ENCODE peak calls at places on chromosomes 6 and 20, in five cellular contexts. L, D, E, M and N are unnamed samples.

GRCh38 chr20:40525356-40525755 is 163.7 kb downstream of the MAFB start:
- DNase-seq in M (no peak), E (no peak), L (no peak), D (no peak), N (no peak)

GRCh38 chr6:158706369-158706982 is 56.6 kb downstream of the SYTL3 start:
- DNase-seq in D (peak; percentile 68), E (peak; percentile 59), M (no peak), L (no peak), N (no peak)

GRCh38 chr20:32465092-32465900 is 107.2 kb downstream of the ASXL1 start:
- DNase-seq in D (peak; percentile 64), L (peak; percentile 67), M (no peak), E (no peak), N (no peak)

GRCh38 chr20:48826883-48827771 is 672 bp downstream of the PREX1 start:
- DNase-seq in L (no peak), E (peak; percentile 63), D (no peak), M (no peak), N (no peak)

GRCh38 chr6:26205625-26206574 is 118.7 kb downstream of the HFE start:
- DNase-seq in L (peak; percentile 41), M (no peak), E (no peak), D (no peak), N (no peak)

GRCh38 chr20:23255106-23255505 is 95.5 kb upstream of the NXT1 start:
- DNase-seq in D (no peak), L (no peak), M (no peak), E (no peak), N (no peak)

GRCh38 chr20:10560681-10561080 is 113.1 kb downstream of the JAG1 start:
- DNase-seq in D (no peak), L (no peak), E (no peak), M (no peak), N (no peak)

GRCh38 chr20:53513168-53513488 is 80.5 kb downstream of the ZNF217 start:
- DNase-seq in D (no peak), E (no peak), L (no peak), M (no peak), N (no peak)

GRCh38 chr6:131954775-131955107 is 3.6 kb upstream of the CCN2 start:
- DNase-seq in D (peak; percentile 26), E (peak; percentile 65), L (peak; percentile 68), M (no peak), N (no peak)

GRCh38 chr20:60050193-60050960 is 92.2 kb downstream of the CDH26 start:
- DNase-seq in D (no peak), E (no peak), M (no peak), L (no peak), N (peak; percentile 54)

GRCh38 chr6:169709293-169709692 is 7.4 kb downstream of the C6orf120 start:
- DNase-seq in M (no peak), D (no peak), E (no peak), L (no peak), N (no peak)

GRCh38 chr6:20583447-20583806 is 49.2 kb downstream of the CDKAL1 start:
- DNase-seq in E (no peak), M (no peak), D (no peak), L (no peak), N (no peak)

GRCh38 chr20:25006431-25007167 is 14.0 kb upstream of the APMAP start:
- DNase-seq in E (no peak), D (no peak), M (no peak), L (peak; percentile 13), N (no peak)

GRCh38 chr6:3850451-3851203 is 1.5 kb downstream of the FAM50B start:
- DNase-seq in E (no peak), D (no peak), L (no peak), M (no peak), N (no peak)

GRCh38 chr20:3203315-3204123 is 963 bp downstream of the DDRGK1 start:
- DNase-seq in E (no peak), M (no peak), D (no peak), L (no peak), N (no peak)

GRCh38 chr6:157228421-157229218 is 94.7 kb downstream of the TMEM242 start:
- DNase-seq in M (no peak), D (no peak), L (no peak), E (no peak), N (no peak)

GRCh38 chr6:7145269-7146078 is 37.7 kb downstream of the RREB1 start:
- DNase-seq in M (no peak), E (no peak), L (peak; percentile 56), D (no peak), N (no peak)

GRCh38 chr20:10217517-10218410 is 866 bp upstream of the SNAP25 start:
- DNase-seq in D (no peak), M (no peak), E (peak; percentile 70), L (peak; percentile 78), N (no peak)

GRCh38 chr20:37302981-37303380 is 13.5 kb downstream of the MANBAL start:
- DNase-seq in M (no peak), D (no peak), L (peak; percentile 76), E (no peak), N (no peak)

GRCh38 chr6:107560657-107561056 is 70.7 kb downstream of the SOBP start:
- DNase-seq in E (no peak), D (no peak), M (peak; percentile 2), L (no peak), N (no peak)

GRCh38 chr6:137401058-137401457 is 93.1 kb downstream of the OLIG3 start:
- DNase-seq in E (no peak), D (no peak), M (no peak), L (no peak), N (no peak)

GRCh38 chr20:946826-947225 is 30.7 kb upstream of the ANGPT4 start:
- DNase-seq in D (no peak), E (no peak), L (no peak), M (no peak), N (no peak)

GRCh38 chr6:106448000-106448426 is 87.5 kb downstream of the CRYBG1 start:
- DNase-seq in M (no peak), D (peak; percentile 34), E (peak; percentile 57), L (no peak), N (no peak)

GRCh38 chr6:41683460-41684310 is 45.4 kb downstream of the MDFI start:
- DNase-seq in E (peak; percentile 88), L (peak; percentile 59), M (peak; percentile 28), D (peak; percentile 83), N (peak; percentile 54)
- H3K4me3 ChIP-seq in E (no peak overlapping the region), L (peak overlapping the region; percentile 45), M (peak overlapping the region; percentile 18), D (peak overlapping the region; percentile 67), N (no peak overlapping the region)

DNA sequence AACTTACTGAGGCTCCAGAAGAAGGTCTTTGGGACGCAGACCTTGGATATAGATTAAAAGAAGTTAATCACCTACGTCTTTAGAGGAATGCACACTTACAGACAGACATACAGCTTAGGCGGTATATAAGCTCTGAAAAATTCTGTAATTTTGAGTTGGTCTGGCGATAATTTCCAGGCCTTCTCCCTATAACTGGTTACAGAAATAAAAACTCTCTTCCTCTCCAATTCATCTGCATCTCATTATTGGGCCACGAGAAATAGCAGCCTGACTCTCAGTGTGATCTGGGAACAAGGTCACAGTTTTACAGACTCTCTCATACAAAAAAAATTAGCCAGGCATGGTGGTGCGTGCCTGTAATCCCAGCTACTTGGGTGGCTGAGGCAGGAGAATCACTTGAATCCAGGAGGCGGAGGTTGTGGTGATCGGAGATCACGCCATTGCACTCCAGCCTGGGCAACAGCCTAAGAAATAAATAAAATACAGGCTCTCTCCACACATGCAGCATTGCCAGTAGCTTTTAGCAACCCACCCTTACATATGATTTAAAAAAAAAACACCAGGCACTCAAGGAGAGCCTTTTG is 4.7 kb downstream of the ZBTB24 start:
- DNase-seq in L (no peak), M (no peak), D (no peak), E (no peak), N (no peak)
- H3K36me3 ChIP-seq in L (peaks cover 11% of the 10 kb centered on the region), M (peaks cover 62% of the 10 kb centered on the region), D (peaks cover 52% of the 10 kb centered on the region), E (peaks cover 5% of the 10 kb centered on the region), N (peaks cover 12% of the 10 kb centered on the region)

GRCh38 chr6:11386323-11386722 is 151.2 kb upstream of the TMEM170B start:
- DNase-seq in E (no peak), D (no peak), M (no peak), L (no peak), N (no peak)
- H3K4me3 ChIP-seq in E (no peak overlapping the region), D (no peak overlapping the region), M (no peak overlapping the region), L (no peak overlapping the region), N (no peak overlapping the region)

DNA sequence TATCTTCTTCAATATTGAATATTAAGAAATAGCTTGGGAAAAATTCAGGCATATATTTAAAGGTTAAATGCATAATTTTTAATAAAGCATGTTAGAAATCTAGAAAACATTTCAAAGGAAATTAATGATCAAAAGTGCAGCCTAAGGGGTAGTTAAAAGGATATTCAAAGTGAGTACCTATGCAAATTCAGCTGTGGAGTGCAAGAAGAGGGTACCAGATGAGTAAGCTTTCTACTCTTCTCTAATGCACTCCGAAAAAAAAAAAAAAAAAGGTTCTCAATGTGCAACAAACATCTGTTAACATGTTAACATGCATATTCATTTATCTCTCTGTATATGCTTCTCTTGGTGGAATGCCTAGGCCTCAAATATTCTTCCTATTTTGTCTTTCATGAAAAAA is 32.0 kb upstream of the KATNA1 start:
- DNase-seq in M (no peak), D (no peak), L (no peak), E (no peak), N (no peak)
- H3K36me3 ChIP-seq in M (peaks cover 53% of the 10 kb centered on the region), D (peaks cover 73% of the 10 kb centered on the region), L (no peaks in the 10 kb centered on the region), E (no peaks in the 10 kb centered on the region), N (peaks cover 8% of the 10 kb centered on the region)

DNA sequence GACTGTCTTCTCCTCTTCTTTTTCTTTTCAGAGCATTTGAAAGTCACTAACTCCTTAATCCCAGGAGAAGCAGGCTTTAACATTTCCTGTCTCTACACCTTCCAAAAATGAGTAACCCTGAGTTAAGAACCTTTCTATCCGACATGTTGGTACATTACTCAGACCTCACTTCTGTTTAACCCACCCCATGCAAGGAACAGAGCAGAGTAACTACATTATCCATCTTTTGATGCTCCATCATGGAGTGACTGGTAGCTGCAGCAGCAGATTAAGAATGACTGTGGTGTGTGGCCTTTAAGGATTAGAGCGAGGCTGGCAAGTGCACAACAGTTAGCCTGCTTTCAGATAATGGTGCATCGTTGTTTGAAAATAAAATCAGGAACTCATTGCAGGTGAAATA is 2.0 kb downstream of the TRAF3IP2 start:
- DNase-seq in M (no peak), E (no peak), L (no peak), D (no peak), N (no peak)
- H3K4me3 ChIP-seq in M (no peak overlapping the region), E (no peak overlapping the region), L (peak overlapping the region; percentile 60), D (peak overlapping the region; percentile 72), N (no peak overlapping the region)

GRCh38 chr20:62138912-62139311 is 4.3 kb downstream of the PSMA7 start:
- DNase-seq in E (no peak), D (no peak), L (no peak), M (no peak), N (no peak)
- H3K36me3 ChIP-seq in E (peaks cover 18% of the 10 kb centered on the region), D (peaks cover 70% of the 10 kb centered on the region), L (peaks cover 13% of the 10 kb centered on the region), M (peaks cover 82% of the 10 kb centered on the region), N (peaks cover 41% of the 10 kb centered on the region)

DNA sequence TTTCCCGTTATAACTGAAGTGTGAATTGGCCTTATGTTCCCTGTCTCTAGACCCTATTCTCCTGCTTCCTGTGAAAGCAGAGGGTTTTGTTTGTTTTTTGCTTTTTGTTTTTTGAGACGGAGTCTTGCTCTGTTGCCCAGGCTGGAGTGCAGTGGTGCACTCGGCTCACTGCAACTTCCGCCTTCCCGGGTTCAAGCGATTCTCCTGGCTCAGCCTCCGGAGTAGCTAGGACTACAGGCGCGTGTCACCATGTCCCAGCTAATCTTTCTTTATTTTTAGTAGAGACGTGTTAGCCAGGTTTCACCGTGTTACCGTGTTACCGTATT is 674 bp upstream of the GNMT start:
- DNase-seq in E (no peak), L (no peak), M (no peak), D (no peak), N (no peak)
- H3K4me3 ChIP-seq in E (no peak overlapping the region), L (peak overlapping the region; percentile 59), M (peak overlapping the region; percentile 41), D (peak overlapping the region; percentile 71), N (peak overlapping the region; percentile 61)